ENCODE peak calls at places on chromosomes 7 and 10, in four cellular contexts. P is brain microvascular endothelial cell, X is amygdala, H is tibial nerve. A is an unnamed sample.

GRCh38 chr7:44264221-44264956 is 61.0 kb downstream of the CAMK2B start:
- DNase-seq in H (no peak), P (no peak), X (no peak), A (no peak)

GRCh38 chr10:62380002-62380401 is 5.8 kb downstream of the ZNF365 start:
- DNase-seq in X (no peak), P (peak), H (no peak), A (no peak)

GRCh38 chr7:12030116-12030515 is 181.0 kb upstream of the TMEM106B start:
- DNase-seq in P (peak), H (no peak), X (no peak), A (no peak)

GRCh38 chr10:30057421-30057841 is 2.0 kb downstream of the JCAD start:
- DNase-seq in H (no peak), P (no peak), X (no peak), A (peak)

GRCh38 chr10:34978080-34978479 is 112.1 kb downstream of the CUL2 start:
- DNase-seq in P (no peak), H (no peak), X (no peak), A (no peak)

GRCh38 chr7:128849804-128850490 is 12.7 kb upstream of the ATP6V1F start:
- DNase-seq in H (no peak), X (no peak), P (no peak), A (no peak)

GRCh38 chr7:39525926-39526325 is 40.3 kb upstream of the YAE1 start:
- DNase-seq in P (no peak), H (no peak), X (no peak), A (no peak)

GRCh38 chr7:120990468-120991118 is 2.1 kb downstream of the CPED1 start:
- DNase-seq in P (no peak), X (no peak), H (no peak), A (no peak)

GRCh38 chr7:18553585-18554055 is 58.1 kb downstream of the HDAC9 start:
- DNase-seq in H (no peak), P (no peak), X (no peak), A (no peak)

GRCh38 chr7:139358541-139359365 is 941 bp upstream of the LUC7L2 start:
- DNase-seq in X (no peak), H (no peak), P (no peak), A (no peak)

GRCh38 chr10:59336632-59337031 is 25.7 kb downstream of the FAM13C start:
- DNase-seq in P (peak), X (no peak), H (no peak), A (no peak)

GRCh38 chr7:44194069-44194468 is 4.8 kb upstream of the GCK start:
- DNase-seq in H (no peak), P (peak), X (no peak), A (no peak)

GRCh38 chr10:60654813-60655464 is 123.3 kb upstream of the CDK1 start:
- DNase-seq in H (no peak), X (no peak), P (peak), A (no peak)

GRCh38 chr7:32676249-32676941 is 181.1 kb downstream of the AVL9 start:
- DNase-seq in X (no peak), P (no peak), H (no peak), A (no peak)

GRCh38 chr7:141737118-141737835 is 881 bp upstream of the SSBP1 start:
- DNase-seq in P (no peak), H (no peak), X (no peak), A (peak)

GRCh38 chr7:70317356-70317755 is 719.1 kb downstream of the AUTS2 start:
- DNase-seq in H (no peak), P (no peak), X (no peak), A (no peak)

GRCh38 chr10:103553743-103554487 is 60.4 kb downstream of the NEURL1 start:
- DNase-seq in X (no peak), H (no peak), P (no peak), A (no peak)

GRCh38 chr7:47380325-47381131 is 201.4 kb downstream of the TNS3 start:
- DNase-seq in H (no peak), X (no peak), P (peak), A (peak)

GRCh38 chr7:151091431-151091830 is 5.2 kb downstream of the AGAP3 start:
- DNase-seq in P (no peak), X (no peak), H (no peak), A (peak)

GRCh38 chr10:24360286-24361127 is 151.6 kb downstream of the KIAA1217 start:
- DNase-seq in H (peak), P (peak), X (no peak), A (peak)

GRCh38 chr7:32587431-32587948 is 92.2 kb downstream of the AVL9 start:
- DNase-seq in P (peak), H (no peak), X (no peak), A (peak)

GRCh38 chr7:129774359-129774758 is 162.8 kb downstream of the NRF1 start:
- DNase-seq in H (no peak), X (no peak), P (no peak), A (no peak)

GRCh38 chr10:61870521-61870895 is 31.0 kb upstream of the ARID5B start:
- DNase-seq in H (no peak), X (no peak), P (no peak), A (no peak)

GRCh38 chr10:47253030-47253637 is 46.9 kb upstream of the GDF10 start:
- DNase-seq in P (no peak), X (no peak), H (no peak), A (no peak)

GRCh38 chr7:30845426-30846135 is 66.1 kb upstream of the AQP1 start:
- DNase-seq in P (no peak), X (no peak), H (peak), A (no peak)

GRCh38 chr7:68707958-68708357 is 890.3 kb upstream of the AUTS2 start:
- DNase-seq in H (no peak), X (no peak), P (no peak), A (no peak)

GRCh38 chr10:45453639-45454250 is 79.7 kb downstream of the ALOX5 start:
- DNase-seq in X (no peak), P (no peak), H (no peak), A (no peak)

GRCh38 chr7:134966691-134967090 is 19.6 kb upstream of the AGBL3 start:
- DNase-seq in X (no peak), H (no peak), P (no peak), A (no peak)

GRCh38 chr10:75207868-75208167 is 2.8 kb upstream of the VDAC2 start:
- DNase-seq in H (no peak), X (no peak), P (no peak), A (no peak)

GRCh38 chr10:128050117-128050516 is 76.1 kb downstream of the MKI67 start:
- DNase-seq in P (no peak), X (no peak), H (no peak), A (no peak)

GRCh38 chr7:100588438-100588837 is 2.3 kb downstream of the FBXO24 start:
- DNase-seq in H (no peak), X (no peak), P (peak), A (no peak)

GRCh38 chr7:32506266-32507054 is 11.2 kb downstream of the AVL9 start:
- DNase-seq in X (no peak), P (peak), H (no peak), A (no peak)

GRCh38 chr10:20963056-20963455 is 65.9 kb upstream of the NEBL start:
- DNase-seq in P (no peak), H (no peak), X (no peak), A (no peak)

GRCh38 chr10:11297136-11297535 is 279.5 kb downstream of the CELF2 start:
- DNase-seq in P (no peak), H (no peak), X (no peak), A (no peak)

GRCh38 chr7:101691822-101692384 is 62.8 kb upstream of the MYL10 start:
- DNase-seq in H (no peak), P (no peak), X (no peak), A (peak)